ENCODE peak calls at places on chromosomes 2 and 18, in five cellular contexts. One of them, this sample, is unnamed.

GRCh38 chr2:19722486-19723420 is 179.0 kb downstream of the TTC32 start:
- DNase-seq in A549: no peak
- DNase-seq in OCI-LY7: no peak
- DNase-seq in AG04449: no peak
- DNase-seq in astrocyte of the spinal cord: peak
- DNase-seq in this sample: no peak

GRCh38 chr18:77127769-77128671 is 4.6 kb downstream of the MBP start:
- DNase-seq in A549: no peak
- DNase-seq in OCI-LY7: peak
- DNase-seq in AG04449: peak
- DNase-seq in astrocyte of the spinal cord: peak
- DNase-seq in this sample: peak

GRCh38 chr18:55861266-55861665 is 273.3 kb upstream of the TCF4 start:
- DNase-seq in A549: no peak
- DNase-seq in OCI-LY7: no peak
- DNase-seq in AG04449: no peak
- DNase-seq in astrocyte of the spinal cord: peak
- DNase-seq in this sample: peak

GRCh38 chr2:65464604-65465003 is 32.2 kb upstream of the SPRED2 start:
- DNase-seq in A549: no peak
- DNase-seq in OCI-LY7: no peak
- DNase-seq in AG04449: no peak
- DNase-seq in astrocyte of the spinal cord: no peak
- DNase-seq in this sample: peak

GRCh38 chr18:48786621-48787522 is 163.9 kb downstream of the SMAD7 start:
- DNase-seq in A549: no peak
- DNase-seq in OCI-LY7: no peak
- DNase-seq in AG04449: no peak
- DNase-seq in astrocyte of the spinal cord: no peak
- DNase-seq in this sample: no peak

GRCh38 chr2:74525717-74526648 is at the start of gene DQX1:
- DNase-seq in A549: no peak
- DNase-seq in OCI-LY7: peak
- DNase-seq in AG04449: no peak
- DNase-seq in astrocyte of the spinal cord: no peak
- DNase-seq in this sample: no peak

GRCh38 chr2:105454801-105455485 is 56.1 kb upstream of the FHL2 start:
- DNase-seq in A549: peak
- DNase-seq in OCI-LY7: peak
- DNase-seq in AG04449: peak
- DNase-seq in astrocyte of the spinal cord: peak
- DNase-seq in this sample: peak

GRCh38 chr2:241799522-241800197 is 9.3 kb upstream of the NEU4 start:
- DNase-seq in A549: no peak
- DNase-seq in OCI-LY7: no peak
- DNase-seq in AG04449: no peak
- DNase-seq in astrocyte of the spinal cord: no peak
- DNase-seq in this sample: no peak

GRCh38 chr2:1253608-1254007 is 159.7 kb upstream of the TPO start:
- DNase-seq in A549: no peak
- DNase-seq in OCI-LY7: no peak
- DNase-seq in AG04449: no peak
- DNase-seq in astrocyte of the spinal cord: no peak
- DNase-seq in this sample: no peak

GRCh38 chr2:231931481-231931915 is 5.3 kb upstream of the NPPC start:
- DNase-seq in A549: no peak
- DNase-seq in OCI-LY7: no peak
- DNase-seq in AG04449: no peak
- DNase-seq in astrocyte of the spinal cord: no peak
- DNase-seq in this sample: no peak

GRCh38 chr2:64987963-64988419 is 1.2 kb upstream of the SLC1A4 start:
- DNase-seq in A549: no peak
- DNase-seq in OCI-LY7: no peak
- DNase-seq in AG04449: no peak
- DNase-seq in astrocyte of the spinal cord: no peak
- DNase-seq in this sample: no peak

GRCh38 chr2:155021591-155021990 is 323.1 kb downstream of the KCNJ3 start:
- DNase-seq in A549: no peak
- DNase-seq in OCI-LY7: no peak
- DNase-seq in AG04449: no peak
- DNase-seq in astrocyte of the spinal cord: no peak
- DNase-seq in this sample: no peak

GRCh38 chr18:57727952-57728807 is 74.9 kb downstream of the ATP8B1 start:
- DNase-seq in A549: no peak
- DNase-seq in OCI-LY7: no peak
- DNase-seq in AG04449: no peak
- DNase-seq in astrocyte of the spinal cord: peak
- DNase-seq in this sample: no peak

GRCh38 chr2:124081154-124081771 is 56.2 kb downstream of the CNTNAP5 start:
- DNase-seq in A549: no peak
- DNase-seq in OCI-LY7: no peak
- DNase-seq in AG04449: no peak
- DNase-seq in astrocyte of the spinal cord: no peak
- DNase-seq in this sample: no peak

GRCh38 chr2:178846458-178846802 is 39.2 kb upstream of the TTN start:
- DNase-seq in A549: no peak
- DNase-seq in OCI-LY7: no peak
- DNase-seq in AG04449: no peak
- DNase-seq in astrocyte of the spinal cord: peak
- DNase-seq in this sample: no peak

GRCh38 chr2:79876430-79876829 is 363.6 kb downstream of the CTNNA2 start:
- DNase-seq in A549: no peak
- DNase-seq in OCI-LY7: peak
- DNase-seq in AG04449: no peak
- DNase-seq in astrocyte of the spinal cord: peak
- DNase-seq in this sample: no peak

GRCh38 chr2:101119431-101119830 is 31.8 kb downstream of the TBC1D8 start:
- DNase-seq in A549: no peak
- DNase-seq in OCI-LY7: no peak
- DNase-seq in AG04449: no peak
- DNase-seq in astrocyte of the spinal cord: peak
- DNase-seq in this sample: no peak

GRCh38 chr2:48693066-48693465 is 62.5 kb downstream of the LHCGR start:
- DNase-seq in A549: no peak
- DNase-seq in OCI-LY7: no peak
- DNase-seq in AG04449: no peak
- DNase-seq in astrocyte of the spinal cord: peak
- DNase-seq in this sample: no peak

DNA sequence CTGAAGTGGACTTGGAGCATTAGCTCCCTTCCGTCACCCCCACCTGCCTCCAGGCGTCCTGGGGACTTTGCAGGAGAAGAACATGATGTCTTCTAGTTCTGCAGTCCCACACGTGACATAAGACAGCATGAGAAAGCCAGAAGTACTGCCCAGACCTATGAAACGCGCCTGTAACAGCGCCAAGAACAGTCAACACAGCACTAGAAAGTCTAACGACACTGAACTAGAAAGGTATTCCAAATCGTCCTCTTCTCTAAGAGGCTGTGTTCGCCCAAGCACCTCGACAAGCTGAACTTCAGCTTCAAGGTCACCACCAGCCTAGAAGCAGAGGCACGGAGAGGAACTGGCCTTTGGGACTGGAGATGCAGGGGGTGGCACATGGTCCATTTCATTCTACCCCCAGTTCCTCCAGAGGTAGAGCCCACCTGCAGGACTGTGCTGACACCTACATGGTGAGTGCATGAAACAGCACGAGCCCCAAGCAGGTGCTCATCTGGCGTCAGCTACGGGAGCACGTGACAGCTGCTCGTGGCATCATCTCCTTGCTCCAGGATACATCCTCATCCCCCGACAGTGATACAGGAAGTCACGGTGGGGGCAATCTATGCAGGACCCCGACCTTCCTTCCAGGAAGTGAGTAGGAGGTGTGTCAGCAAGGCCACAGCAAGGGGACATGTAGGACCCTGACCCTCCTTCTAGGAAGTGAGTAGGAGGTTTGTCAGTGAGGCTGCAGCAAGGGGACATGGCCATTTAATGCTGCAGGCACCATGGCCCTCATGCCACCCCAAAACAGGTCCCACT is 3.7 kb downstream of the HDAC4 start:
- DNase-seq in A549: no peak
- DNase-seq in OCI-LY7: peak
- DNase-seq in AG04449: no peak
- DNase-seq in astrocyte of the spinal cord: no peak
- DNase-seq in this sample: no peak
- TF ChIP-seq CTCF in A549: no peak
- TF ChIP-seq CTCF in OCI-LY7: peak
- TF ChIP-seq CTCF in AG04449: no peak
- TF ChIP-seq CTCF in astrocyte of the spinal cord: no peak
- TF ChIP-seq CTCF in this sample: no peak

GRCh38 chr2:96413067-96413722 is 77.6 kb downstream of the NCAPH start:
- DNase-seq in A549: no peak
- DNase-seq in OCI-LY7: no peak
- DNase-seq in AG04449: no peak
- DNase-seq in astrocyte of the spinal cord: peak
- DNase-seq in this sample: no peak
- TF ChIP-seq CTCF in A549: peak
- TF ChIP-seq CTCF in OCI-LY7: no peak
- TF ChIP-seq CTCF in AG04449: no peak
- TF ChIP-seq CTCF in astrocyte of the spinal cord: no peak
- TF ChIP-seq CTCF in this sample: no peak

GRCh38 chr2:97774425-97774824 is 61.0 kb downstream of the ZAP70 start:
- DNase-seq in A549: no peak
- DNase-seq in OCI-LY7: peak
- DNase-seq in AG04449: no peak
- DNase-seq in astrocyte of the spinal cord: no peak
- DNase-seq in this sample: no peak
- TF ChIP-seq CTCF in A549: peak
- TF ChIP-seq CTCF in OCI-LY7: peak
- TF ChIP-seq CTCF in AG04449: peak
- TF ChIP-seq CTCF in astrocyte of the spinal cord: peak
- TF ChIP-seq CTCF in this sample: no peak

DNA sequence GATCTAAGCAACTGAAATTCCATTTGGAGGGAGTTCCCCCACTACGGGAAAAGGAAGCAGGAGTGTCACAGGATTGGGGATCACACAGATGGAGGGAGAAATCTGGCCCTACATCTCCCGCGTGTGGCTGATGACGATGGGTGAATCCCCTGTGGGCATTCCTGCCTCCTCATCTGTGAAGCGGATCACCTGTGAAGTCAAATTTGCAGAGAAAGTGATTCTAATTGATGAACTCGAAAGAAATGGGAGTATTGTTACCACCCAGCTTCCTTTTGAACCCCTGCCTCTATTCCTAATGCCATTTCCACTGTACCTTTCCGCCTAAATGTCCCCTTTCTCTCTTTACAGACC is 92.0 kb downstream of the CMPK2 start:
- DNase-seq in A549: no peak
- DNase-seq in OCI-LY7: no peak
- DNase-seq in AG04449: no peak
- DNase-seq in astrocyte of the spinal cord: no peak
- DNase-seq in this sample: no peak
- TF ChIP-seq CTCF in A549: no peak
- TF ChIP-seq CTCF in OCI-LY7: no peak
- TF ChIP-seq CTCF in AG04449: no peak
- TF ChIP-seq CTCF in astrocyte of the spinal cord: no peak
- TF ChIP-seq CTCF in this sample: no peak

GRCh38 chr2:203446780-203447179 is 88.3 kb downstream of the RAPH1 start:
- DNase-seq in A549: no peak
- DNase-seq in OCI-LY7: no peak
- DNase-seq in AG04449: no peak
- DNase-seq in astrocyte of the spinal cord: no peak
- DNase-seq in this sample: no peak
- TF ChIP-seq CTCF in A549: no peak
- TF ChIP-seq CTCF in OCI-LY7: no peak
- TF ChIP-seq CTCF in AG04449: no peak
- TF ChIP-seq CTCF in astrocyte of the spinal cord: no peak
- TF ChIP-seq CTCF in this sample: no peak

DNA sequence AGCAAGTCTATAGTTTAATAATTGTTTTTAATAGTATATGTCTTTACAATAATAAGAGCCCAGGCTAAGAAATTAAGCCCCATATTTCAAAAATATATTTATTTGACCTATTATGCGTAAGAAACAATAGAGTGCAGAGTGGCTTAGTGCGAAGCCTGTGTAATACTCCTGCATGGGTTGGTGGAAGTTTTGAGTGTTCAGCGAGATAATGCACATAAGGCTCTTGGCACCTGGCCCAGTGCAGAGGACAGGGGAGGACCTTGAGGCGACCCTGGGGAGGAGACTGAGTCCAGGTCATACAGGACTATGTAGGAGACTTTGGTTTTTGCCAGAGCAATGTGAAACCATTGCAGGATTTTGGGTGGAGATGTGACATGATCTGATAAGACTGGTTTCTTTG is 132.4 kb upstream of the ST6GAL2 start:
- DNase-seq in A549: no peak
- DNase-seq in OCI-LY7: no peak
- DNase-seq in AG04449: no peak
- DNase-seq in astrocyte of the spinal cord: no peak
- DNase-seq in this sample: no peak
- TF ChIP-seq CTCF in A549: no peak
- TF ChIP-seq CTCF in OCI-LY7: no peak
- TF ChIP-seq CTCF in AG04449: no peak
- TF ChIP-seq CTCF in astrocyte of the spinal cord: no peak
- TF ChIP-seq CTCF in this sample: no peak

DNA sequence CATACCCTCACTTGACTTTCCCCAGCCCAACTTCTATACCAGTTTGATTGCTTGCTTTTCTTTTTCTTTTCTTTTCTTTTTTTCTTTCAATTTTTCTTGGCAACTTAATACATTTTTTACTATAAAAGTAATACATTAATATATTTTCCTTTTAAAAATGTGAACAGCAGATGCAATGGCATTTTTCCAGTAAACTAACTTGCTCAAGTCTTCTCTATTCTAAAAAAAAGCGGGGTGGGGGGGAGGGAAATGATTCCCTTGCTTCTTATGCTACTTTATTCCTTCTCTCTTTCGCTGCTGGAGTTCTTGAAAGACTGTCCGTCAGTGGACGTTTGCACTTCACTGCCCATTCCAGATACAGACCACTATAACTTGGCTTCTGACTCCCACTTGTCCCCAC is 70.5 kb downstream of the RBMS1 start:
- DNase-seq in A549: no peak
- DNase-seq in OCI-LY7: no peak
- DNase-seq in AG04449: no peak
- DNase-seq in astrocyte of the spinal cord: no peak
- DNase-seq in this sample: no peak
- TF ChIP-seq CTCF in A549: no peak
- TF ChIP-seq CTCF in OCI-LY7: no peak
- TF ChIP-seq CTCF in AG04449: no peak
- TF ChIP-seq CTCF in astrocyte of the spinal cord: no peak
- TF ChIP-seq CTCF in this sample: no peak

This sample was measured in AG09319.